ENCODE peak calls at places on chromosomes 13 and 19, in five cellular contexts. J is NAMALWA, Z is nephron progenitor cell, C is bronchial epithelial cell, U is cardiac muscle cell. T is an unnamed sample.
A peak's percentile ranks its signal among the peaks of the same experiment; 100 is the strongest.

GRCh38 chr13:91031508-91031907 is 316.0 kb upstream of the MIR17HG start:
- DNase-seq in Z (no peak), C (no peak), U (no peak), J (peak; percentile 40), T (no peak)

GRCh38 chr13:113184568-113185440 is 23.7 kb downstream of the PCID2 start:
- DNase-seq in Z (no peak), U (no peak), C (no peak), J (no peak), T (no peak)

GRCh38 chr19:36245210-36246005 is 30.5 kb downstream of the ZNF146 start:
- DNase-seq in J (no peak), Z (peak; percentile 44), C (no peak), U (peak; percentile 26), T (no peak)

GRCh38 chr19:40756502-40757110 is 5.6 kb downstream of the SNRPA start:
- DNase-seq in C (peak; percentile 68), U (no peak), J (no peak), Z (no peak), T (no peak)

GRCh38 chr13:76773695-76774094 is 112.5 kb downstream of the KCTD12 start:
- DNase-seq in C (no peak), U (no peak), Z (no peak), J (no peak), T (peak; percentile 29)

GRCh38 chr13:113750554-113751399 is 8.2 kb upstream of the TMEM255B start:
- DNase-seq in Z (no peak), J (no peak), C (no peak), U (no peak), T (no peak)

GRCh38 chr13:79782541-79783216 is 301.7 kb downstream of the NDFIP2 start:
- DNase-seq in J (no peak), U (peak; percentile 93), Z (peak; percentile 74), C (peak; percentile 69), T (no peak)

GRCh38 chr19:1068111-1069001 is 1.4 kb downstream of the ARHGAP45 start:
- DNase-seq in C (no peak), U (no peak), Z (no peak), J (peak; percentile 55), T (no peak)

GRCh38 chr19:23283925-23284324 is 33.7 kb upstream of the ZNF724 start:
- DNase-seq in Z (peak; percentile 40), U (peak; percentile 27), J (peak; percentile 85), C (peak; percentile 15), T (peak; percentile 6)

GRCh38 chr13:105329359-105329758 is 1206.1 kb downstream of the EFNB2 start:
- DNase-seq in J (no peak), U (no peak), Z (no peak), C (no peak), T (no peak)

GRCh38 chr19:16795731-16796130 is 33.5 kb upstream of the SIN3B start:
- DNase-seq in Z (no peak), U (peak; percentile 7), J (peak; percentile 19), C (no peak), T (no peak)